ENCODE peak calls at places on chromosomes 4 and X, in five cellular contexts. M is neural progenitor cell, N is hepatocyte, Z is OCI-LY7, J is PC-3. T is an unnamed sample.

GRCh38 chr4:101348367-101348827 is 1.1 kb upstream of the PPP3CA start:
- DNase-seq in M (no peak), N (no peak), Z (no peak), J (peak), T (no peak)

GRCh38 chr4:75036046-75036445 is 103.1 kb downstream of the PARM1 start:
- DNase-seq in M (no peak), N (no peak), Z (no peak), J (no peak), T (no peak)

GRCh38 chr4:19748470-19748869 is 503.2 kb upstream of the SLIT2 start:
- DNase-seq in M (no peak), N (no peak), Z (no peak), J (no peak), T (peak)

GRCh38 chr4:113069212-113069892 is 19.9 kb downstream of the ANK2 start:
- DNase-seq in M (no peak), N (no peak), Z (no peak), J (peak), T (no peak)

GRCh38 chr4:39233783-39234182 is 51.5 kb downstream of the WDR19 start:
- DNase-seq in M (no peak), N (no peak), Z (no peak), J (no peak), T (no peak)

GRCh38 chr4:105714071-105714521 is 5.5 kb downstream of the GSTCD start:
- DNase-seq in M (no peak), N (no peak), Z (peak), J (peak), T (peak)

GRCh38 chr4:73311428-73311827 is 52.8 kb upstream of the ANKRD17 start:
- DNase-seq in M (no peak), N (peak), Z (peak), J (peak), T (peak)

GRCh38 chr4:59818656-59819055 is 1381.5 kb upstream of the ADGRL3 start:
- DNase-seq in M (no peak), N (no peak), Z (no peak), J (peak), T (peak)

GRCh38 chr4:190016369-190017289 is 10.4 kb downstream of the FRG2 start:
- DNase-seq in M (peak), N (no peak), Z (no peak), J (no peak), T (no peak)

GRCh38 chr4:142752331-142752830 is 93.7 kb downstream of the INPP4B start:
- DNase-seq in M (peak), N (no peak), Z (no peak), J (no peak), T (no peak)

DNA sequence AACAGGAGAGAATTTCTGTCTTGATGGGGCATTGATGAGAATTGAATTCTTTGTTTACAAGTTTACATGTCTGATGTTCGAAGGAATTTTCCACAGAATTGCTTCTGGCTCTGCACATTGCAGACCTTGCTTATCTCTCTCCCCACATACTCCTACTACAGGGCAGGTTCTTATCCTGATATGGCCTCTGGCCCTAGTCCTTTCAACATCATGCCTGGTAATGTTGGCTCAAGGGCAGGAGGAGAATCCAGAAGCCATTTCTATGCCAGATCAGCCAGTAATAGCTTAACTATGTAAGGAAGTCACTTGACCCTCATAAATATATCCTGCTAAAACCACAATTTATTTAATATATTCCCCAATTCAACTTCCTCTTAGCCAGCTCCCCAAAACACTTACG is 24.3 kb upstream of the TSPAN5 start:
- DNase-seq in M (no peak), N (no peak), Z (no peak), J (peak), T (peak)
- TF ChIP-seq CTCF in M (no peak), N (no peak), Z (no peak), J (no peak), T (no peak)

GRCh38 chr4:150367326-150367725 is 214.6 kb upstream of the MAB21L2 start:
- DNase-seq in M (peak), N (no peak), Z (no peak), J (no peak), T (no peak)

GRCh38 chr4:150358691-150359090 is 223.3 kb upstream of the MAB21L2 start:
- DNase-seq in M (no peak), N (no peak), Z (no peak), J (no peak), T (no peak)

GRCh38 chr4:150368667-150369066 is 213.3 kb upstream of the MAB21L2 start:
- DNase-seq in M (no peak), N (no peak), Z (no peak), J (no peak), T (no peak)

GRCh38 chr4:150366487-150366999 is 215.4 kb upstream of the MAB21L2 start:
- DNase-seq in M (peak), N (no peak), Z (no peak), J (no peak), T (no peak)

DNA sequence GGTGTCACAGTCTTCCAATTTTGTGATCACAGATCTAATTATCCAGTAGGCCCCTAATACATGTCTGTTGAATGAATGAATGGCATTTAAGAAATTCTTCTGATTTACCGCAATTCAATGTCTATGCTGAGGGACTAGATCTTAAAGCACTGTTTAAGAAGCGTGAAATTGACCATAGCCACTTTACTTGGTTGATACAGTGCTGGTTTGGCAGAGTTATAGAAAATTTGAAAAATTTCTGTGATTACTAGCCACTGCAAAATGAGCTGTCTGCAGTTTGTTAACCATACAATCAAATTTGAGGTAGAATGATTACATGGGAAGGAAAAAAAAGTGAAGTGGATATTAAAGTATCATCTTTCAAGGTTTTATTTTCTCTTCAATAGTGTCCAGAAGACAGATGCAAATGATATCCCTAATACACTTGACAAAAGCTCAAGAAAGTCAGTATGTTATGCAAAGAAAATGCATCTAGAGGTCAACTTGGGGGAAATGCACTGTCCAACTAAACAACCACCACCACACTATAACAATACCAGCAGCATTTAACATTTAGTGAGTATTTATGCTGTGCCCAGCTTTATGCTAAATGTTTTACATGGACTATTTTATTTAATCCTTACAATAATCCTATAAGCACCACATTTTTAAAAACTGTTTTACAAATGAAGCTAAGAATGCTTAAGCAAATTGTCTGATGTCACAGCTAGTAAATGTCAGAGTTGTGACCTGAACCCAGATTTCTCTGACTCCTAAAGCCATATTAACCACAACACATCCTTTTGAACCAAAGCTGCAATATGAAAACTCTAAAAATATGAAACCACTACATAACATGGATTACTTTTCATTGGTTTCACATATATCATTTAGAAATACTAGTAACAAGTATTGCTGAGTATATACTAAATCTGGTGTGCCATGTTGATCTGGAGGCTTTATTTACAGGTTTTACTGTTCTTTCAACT is 217.9 kb upstream of the MAB21L2 start:
- DNase-seq in M (no peak), N (no peak), Z (no peak), J (no peak), T (peak)
- H3K4me2 ChIP-seq in M (peak), N (no peak), Z (no peak), J (no peak), T (no peak)

DNA sequence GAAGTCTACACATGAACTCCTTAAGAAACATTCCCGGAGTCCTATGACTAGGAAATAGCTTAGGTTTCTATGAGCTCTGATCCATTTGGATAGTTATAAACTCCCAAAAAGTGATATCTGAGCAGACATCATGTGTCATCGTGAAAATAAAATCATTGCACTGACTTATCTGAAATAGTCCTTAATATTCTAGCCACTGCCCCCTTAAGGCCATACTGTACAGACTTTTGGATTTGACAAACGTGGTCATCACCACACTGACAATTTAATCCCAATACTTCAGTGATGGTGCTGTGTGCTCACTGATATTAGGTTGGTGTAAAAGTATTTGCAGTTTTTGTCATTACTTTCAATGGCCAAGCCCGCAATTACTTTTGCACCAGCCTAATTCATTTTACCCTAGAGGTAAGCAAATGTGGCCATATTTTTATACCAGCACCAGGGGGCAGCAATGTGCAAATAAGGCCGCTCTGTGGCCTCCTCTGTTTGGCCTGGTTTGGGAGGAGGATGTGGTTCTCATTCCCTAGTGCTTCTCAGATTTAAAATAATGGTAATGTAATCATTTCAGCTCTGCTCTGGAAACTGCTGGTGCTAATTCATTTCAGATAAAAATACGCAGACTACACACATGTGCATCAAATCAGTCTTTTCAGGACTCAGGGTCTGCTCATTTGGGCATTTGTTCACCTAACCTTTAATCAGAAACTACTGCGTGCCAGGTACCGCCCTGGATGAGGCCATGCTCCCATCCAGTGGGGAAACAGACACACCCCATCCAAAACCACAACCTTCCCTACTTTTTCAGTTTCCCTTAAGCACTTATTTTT is 196.4 kb upstream of the C1QTNF7 start:
- DNase-seq in M (peak), N (peak), Z (peak), J (peak), T (peak)
- TF ChIP-seq CTCF in M (peak), N (peak), Z (peak), J (peak), T (peak)

DNA sequence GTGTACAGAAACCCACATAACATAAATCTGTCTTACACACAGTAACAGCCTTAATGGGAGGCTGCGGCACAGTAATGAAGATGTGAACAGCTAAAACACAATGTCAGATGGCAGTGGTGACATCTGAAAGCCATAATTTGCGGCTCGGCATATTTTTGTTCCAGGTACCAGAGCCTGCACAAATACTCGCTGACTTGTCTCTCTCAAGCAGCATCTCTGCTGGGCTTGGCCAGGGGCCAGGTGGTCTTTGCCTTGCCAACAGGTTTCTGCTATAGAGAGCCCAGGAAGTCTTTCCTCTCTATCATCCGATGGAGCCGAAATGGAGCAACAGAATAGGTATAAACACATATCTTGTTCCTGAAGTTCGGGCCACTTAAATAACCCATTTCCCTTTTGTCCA is 357.3 kb upstream of the GATB start:
- DNase-seq in M (no peak), N (no peak), Z (no peak), J (no peak), T (no peak)
- H3K4me2 ChIP-seq in M (no peak), N (no peak), Z (no peak), J (no peak), T (no peak)

DNA sequence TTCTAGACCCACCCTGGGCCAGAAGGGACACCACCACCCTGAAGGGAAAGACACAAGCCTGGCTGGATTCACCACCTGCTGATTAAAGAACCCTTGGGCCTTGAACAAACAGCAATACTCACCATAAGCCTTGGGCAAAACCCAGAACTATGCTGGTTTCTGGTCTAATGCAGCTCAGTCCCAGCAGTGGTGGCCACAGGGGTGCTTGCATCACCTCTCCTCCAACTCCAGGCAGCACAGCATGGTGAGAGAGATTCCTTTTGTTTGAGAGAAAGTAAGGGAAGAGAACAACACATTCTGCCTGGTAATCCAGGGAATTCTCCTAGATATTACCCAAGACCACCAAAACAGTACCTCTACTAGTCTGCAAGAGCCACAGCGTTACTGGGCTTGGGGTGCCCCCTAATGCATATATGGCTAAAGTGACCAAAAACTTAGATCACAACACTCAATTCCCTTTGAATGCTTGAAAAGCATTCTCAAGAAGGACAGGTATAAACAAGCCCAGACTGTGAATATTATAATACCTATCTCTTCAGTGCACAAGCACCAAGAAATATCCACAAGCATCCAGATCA is 25.7 kb downstream of the RNF128 start:
- DNase-seq in M (peak), N (no peak), Z (peak), J (peak), T (no peak)
- TF ChIP-seq CTCF in M (peak), N (no peak), Z (peak), J (peak), T (peak)

DNA sequence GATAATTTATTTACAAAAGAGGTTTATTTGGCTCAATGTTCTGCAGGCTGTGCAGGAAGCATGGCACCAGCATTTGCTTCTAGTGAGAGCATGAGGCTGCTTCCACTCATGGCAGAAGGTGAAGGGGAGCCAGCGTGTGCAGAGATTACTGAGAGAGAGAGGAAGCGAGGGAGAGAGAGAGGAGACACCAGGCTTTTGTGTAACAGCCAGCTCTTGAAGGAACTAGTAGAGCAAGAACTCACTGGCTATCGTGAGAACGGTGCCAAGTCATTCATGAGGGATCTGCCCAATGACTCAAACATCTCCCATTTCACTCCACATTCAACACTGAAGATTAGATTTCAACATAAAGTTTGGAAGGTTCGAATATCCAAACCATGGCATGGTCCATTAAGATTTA is 12.7 kb downstream of the GUCY1A1 start:
- DNase-seq in M (peak), N (peak), Z (no peak), J (peak), T (no peak)
- H3K4me2 ChIP-seq in M (no peak), N (no peak), Z (no peak), J (peak), T (no peak)

DNA sequence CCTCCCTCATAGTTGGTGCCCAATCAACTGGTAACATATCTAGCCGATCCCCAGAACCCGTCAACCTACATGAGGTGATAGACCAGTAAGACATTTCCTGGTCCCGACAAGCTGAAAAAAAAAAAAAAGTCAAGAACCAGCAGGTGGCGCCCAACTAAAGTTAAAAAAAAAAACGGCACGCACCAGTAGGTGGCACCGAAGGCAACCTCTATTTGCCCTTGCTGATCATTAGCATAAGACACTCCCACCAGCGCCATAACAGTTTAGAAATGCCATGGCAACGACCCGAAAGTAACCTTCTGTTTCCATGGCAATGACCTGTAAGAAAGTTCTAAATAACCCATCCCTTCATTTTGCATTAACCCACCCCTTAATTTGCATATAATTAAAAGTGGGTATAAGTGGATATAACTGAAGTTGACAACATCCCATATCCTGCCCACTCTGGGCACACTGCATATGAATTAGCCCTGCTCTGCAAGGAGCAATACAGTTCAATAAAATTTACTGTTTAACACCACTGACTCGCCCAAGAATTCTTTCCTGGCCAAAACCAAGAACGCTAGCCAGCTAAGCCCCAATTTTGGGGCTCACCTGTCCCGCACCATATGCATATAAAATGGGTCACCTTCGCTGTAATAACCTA is 83.9 kb upstream of the SPANXB1 start:
- DNase-seq in M (peak), N (peak), Z (peak), J (peak), T (peak)
- TF ChIP-seq CTCF in M (peak), N (peak), Z (peak), J (peak), T (peak)

GRCh38 chr4:10731690-10732089 is 47.1 kb upstream of the CLNK start:
- DNase-seq in M (no peak), N (no peak), Z (no peak), J (no peak), T (no peak)

GRCh38 chr4:10732235-10732975 is 47.8 kb upstream of the CLNK start:
- DNase-seq in M (no peak), N (no peak), Z (no peak), J (no peak), T (no peak)

GRCh38 chr4:10734697-10735096 is 50.1 kb upstream of the CLNK start:
- DNase-seq in M (no peak), N (no peak), Z (no peak), J (no peak), T (no peak)

GRCh38 chr4:10733486-10733885 is 48.9 kb upstream of the CLNK start:
- DNase-seq in M (no peak), N (no peak), Z (no peak), J (no peak), T (no peak)

GRCh38 chr4:10733016-10733415 is 48.4 kb upstream of the CLNK start:
- DNase-seq in M (no peak), N (no peak), Z (no peak), J (no peak), T (no peak)
- H3K4me2 ChIP-seq in M (no peak), N (no peak), Z (peak), J (no peak), T (no peak)